ENCODE peak calls at places on chromosomes 12 and 14, in eight cellular contexts. G is Jurkat, Clone E6-1; F is ovary; Z is A549; K is GM23248; N is astrocyte of the spinal cord; U is heart right ventricle; L is dorsolateral prefrontal cortex. Q is an unnamed sample.

GRCh38 chr12:25995906-25996305 is 37.4 kb downstream of the RASSF8 start:
- DNase-seq in L (no peak), U (no peak), F (no peak), K (peak; percentile 41), Z (no peak), N (peak; percentile 78), G (no peak), Q (no peak)

GRCh38 chr14:76947078-76947837 is 81.2 kb downstream of the IRF2BPL start:
- DNase-seq in U (peak; percentile 90), F (peak; percentile 85), K (peak; percentile 96), N (peak; percentile 90), L (peak; percentile 96), Z (peak; percentile 95), G (peak; percentile 77), Q (peak; percentile 95)

GRCh38 chr14:21308132-21308478 is 28.2 kb downstream of the RPGRIP1 start:
- DNase-seq in Z (peak; percentile 58), K (no peak), F (no peak), U (no peak), L (no peak), N (no peak), G (no peak), Q (no peak)

GRCh38 chr14:69528930-69529329 is 44.4 kb downstream of the PLEKHD1 start:
- DNase-seq in F (no peak), N (no peak), K (no peak), L (no peak), G (no peak), U (no peak), Z (no peak), Q (no peak)

GRCh38 chr14:58815046-58815701 is 177.4 kb downstream of the DACT1 start:
- DNase-seq in K (peak; percentile 75), F (no peak), G (no peak), N (peak; percentile 47), Z (no peak), L (no peak), U (no peak), Q (no peak)

GRCh38 chr12:80936642-80937390 is 918 bp downstream of the LIN7A start:
- DNase-seq in Z (peak; percentile 49), N (peak; percentile 63), L (no peak), K (peak; percentile 68), U (peak; percentile 48), G (no peak), F (peak; percentile 54), Q (peak; percentile 77)

GRCh38 chr14:99179946-99180345 is 92.1 kb downstream of the BCL11B start:
- DNase-seq in U (no peak), Z (no peak), G (no peak), L (no peak), F (no peak), N (no peak), K (no peak), Q (no peak)

GRCh38 chr14:46384611-46385010 is 267.0 kb downstream of the RPL10L start:
- DNase-seq in K (no peak), U (no peak), N (no peak), Z (no peak), F (no peak), L (no peak), G (no peak), Q (no peak)

GRCh38 chr12:9719835-9720234 is 13.1 kb downstream of the CLECL1 start:
- DNase-seq in U (no peak), N (no peak), Z (no peak), L (no peak), F (no peak), G (no peak), K (no peak), Q (no peak)

GRCh38 chr12:122020795-122021192 is 890 bp upstream of the BCL7A start:
- DNase-seq in N (no peak), U (no peak), L (no peak), Z (no peak), K (no peak), F (no peak), G (no peak), Q (no peak)

GRCh38 chr12:125403145-125403789 is 338.0 kb downstream of the AACS start:
- DNase-seq in L (no peak), U (no peak), F (no peak), N (peak; percentile 18), K (peak; percentile 37), Z (peak; percentile 55), G (peak; percentile 47), Q (no peak)

GRCh38 chr12:57983150-57983857 is 41.9 kb downstream of the ATP23 start:
- DNase-seq in Z (peak; percentile 68), N (peak; percentile 58), K (peak; percentile 75), F (no peak), G (peak; percentile 48), L (no peak), U (no peak), Q (no peak)

GRCh38 chr12:46260153-46260912 is 8.5 kb downstream of the SLC38A1 start:
- DNase-seq in N (peak; percentile 43), G (no peak), L (no peak), F (no peak), Z (no peak), U (no peak), K (peak; percentile 48), Q (no peak)

GRCh38 chr12:57522887-57523705 is 472 bp downstream of the MBD6 start:
- DNase-seq in N (peak; percentile 56), L (peak; percentile 45), K (peak; percentile 70), F (peak; percentile 77), U (peak; percentile 67), Z (peak; percentile 46), G (peak; percentile 43), Q (peak; percentile 89)

GRCh38 chr12:27554421-27555186 is 30.6 kb downstream of the PPFIBP1 start:
- DNase-seq in U (peak; percentile 71), F (peak; percentile 50), K (peak; percentile 77), L (peak; percentile 52), G (no peak), Z (peak; percentile 43), N (peak; percentile 61), Q (no peak)

GRCh38 chr14:43579743-43580142 is 927.3 kb downstream of the FSCB start:
- DNase-seq in G (no peak), N (no peak), Z (no peak), U (no peak), L (no peak), F (no peak), K (no peak), Q (no peak)

GRCh38 chr12:116687888-116688287 is 50.0 kb downstream of the SPRING1 start:
- DNase-seq in F (no peak), K (peak; percentile 48), U (peak; percentile 65), N (no peak), L (no peak), G (peak; percentile 31), Z (peak; percentile 76), Q (no peak)

GRCh38 chr12:68121143-68121542 is 38.4 kb downstream of the IFNG start:
- DNase-seq in U (no peak), L (no peak), Z (no peak), G (no peak), K (no peak), F (no peak), N (no peak), Q (no peak)

DNA sequence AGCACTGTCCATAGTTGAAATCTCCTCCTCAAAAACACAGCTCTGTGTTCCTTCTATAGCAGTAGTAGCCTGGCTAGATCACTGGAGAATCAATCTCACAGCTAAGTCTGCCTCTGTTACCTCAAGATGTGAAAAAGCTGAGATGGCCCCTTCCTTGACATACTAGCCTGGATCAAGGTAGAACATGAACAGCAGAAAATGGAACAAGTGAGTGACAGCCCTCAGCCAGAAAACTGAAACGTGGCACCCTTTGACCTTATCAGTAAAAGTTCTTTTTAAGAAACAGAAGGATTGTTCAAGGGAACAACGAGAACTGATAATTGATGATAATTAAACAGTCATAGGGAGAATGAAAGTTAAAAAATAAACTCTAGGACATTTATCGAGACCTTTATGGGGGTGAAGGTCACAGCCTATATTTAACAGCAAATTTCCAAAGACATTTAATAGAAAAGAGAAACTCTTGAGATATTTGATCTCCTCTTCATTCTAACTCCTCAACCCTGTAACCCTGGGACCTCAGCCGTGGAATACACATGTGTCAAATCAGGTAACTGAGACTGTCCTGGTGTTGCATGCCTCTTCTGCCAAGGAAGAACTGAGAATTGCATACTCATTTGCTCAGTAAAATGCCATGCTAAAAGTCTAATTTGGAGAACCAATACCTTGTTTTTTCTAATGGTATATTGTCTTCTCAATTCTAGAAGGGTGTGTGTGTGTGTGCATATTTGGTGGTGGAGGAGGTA is 258.0 kb upstream of the ATP2B1 start:
- DNase-seq in K (no peak), N (no peak), Z (no peak), L (no peak), F (no peak), G (no peak), U (no peak), Q (no peak)
- H3K4me3 ChIP-seq in K (no peak overlapping the region), N (no peak overlapping the region), Z (no peak overlapping the region), L (no peak overlapping the region), F (no peak overlapping the region), G (no peak overlapping the region), U (no peak overlapping the region), Q (no peak overlapping the region)

GRCh38 chr12:93569301-93569655 is 3.2 kb upstream of the SOCS2 start:
- DNase-seq in U (no peak), G (peak; percentile 20), F (no peak), Z (no peak), K (no peak), N (no peak), L (no peak), Q (no peak)
- H3K4me3 ChIP-seq in U (peak overlapping the region; percentile 88), G (peak overlapping the region; percentile 63), F (peak overlapping the region; percentile 27), Z (peak overlapping the region; percentile 64), K (peak overlapping the region; percentile 92), N (peak overlapping the region; percentile 64), L (peak overlapping the region; percentile 83), Q (peak overlapping the region; percentile 99)

DNA sequence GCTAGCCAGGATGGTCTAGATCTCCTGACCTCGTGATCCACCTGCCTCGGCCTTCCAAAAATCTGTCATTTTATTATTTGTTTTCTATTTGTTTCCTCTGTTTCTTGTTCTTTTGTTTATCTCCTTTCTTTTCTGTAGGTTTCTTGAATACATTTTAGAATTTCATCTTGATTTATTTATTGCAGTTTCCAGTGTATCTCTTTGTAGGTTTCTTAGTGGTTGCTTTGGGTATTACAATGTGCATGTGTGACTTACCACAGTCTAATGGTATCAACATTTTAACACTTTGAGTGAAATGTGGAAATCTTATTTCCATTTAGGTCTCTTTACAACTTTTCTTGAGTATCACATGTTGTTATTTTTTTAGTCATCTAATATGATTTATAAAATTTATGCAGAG is 29.9 kb upstream of the MUCL1 start:
- DNase-seq in F (no peak), G (peak; percentile 6), N (no peak), Z (no peak), U (no peak), K (peak; percentile 3), L (no peak), Q (no peak)
- H3K4me3 ChIP-seq in F (no peak overlapping the region), G (no peak overlapping the region), N (no peak overlapping the region), Z (no peak overlapping the region), U (no peak overlapping the region), K (no peak overlapping the region), L (no peak overlapping the region), Q (no peak overlapping the region)

GRCh38 chr12:8064131-8064530 is 2.0 kb downstream of the C3AR1 start:
- DNase-seq in G (no peak), F (no peak), K (no peak), Z (no peak), N (no peak), L (no peak), U (no peak), Q (no peak)

DNA sequence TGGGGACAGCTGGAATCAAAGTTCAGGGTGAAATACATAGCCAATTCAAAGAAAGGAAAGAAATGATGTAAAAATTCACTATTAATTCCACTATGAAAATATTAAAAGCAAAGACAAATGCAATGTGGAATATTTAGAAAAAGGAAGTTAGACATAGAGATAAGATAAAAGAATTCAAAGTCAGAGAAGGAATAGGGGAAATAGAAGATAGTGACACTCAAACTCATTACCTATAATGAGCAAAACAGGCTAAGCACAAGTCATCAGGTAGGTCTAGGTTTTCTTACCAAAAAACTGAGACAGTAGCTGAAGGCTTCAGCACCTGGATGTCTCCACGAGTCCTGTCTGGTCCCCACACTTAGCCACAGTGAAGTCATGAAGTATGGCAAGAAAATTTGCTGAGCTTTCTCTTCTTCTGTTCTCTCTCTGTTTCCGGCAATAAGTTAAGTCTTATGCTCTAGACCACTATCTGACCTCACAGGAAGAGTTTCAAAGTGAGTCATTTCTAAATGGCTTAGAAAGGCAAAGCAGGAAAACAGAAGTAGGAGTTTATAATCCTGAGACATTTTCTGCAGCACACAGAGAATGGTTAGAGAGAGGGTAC is at the start of gene C3AR1:
- DNase-seq in K (peak; percentile 70), N (peak; percentile 80), F (no peak), Z (no peak), U (no peak), G (peak; percentile 63), L (no peak), Q (no peak)
- H3K4me3 ChIP-seq in K (no peak within 1 kb of the TSS), N (no peak within 1 kb of the TSS), F (no peak within 1 kb of the TSS), Z (no peak within 1 kb of the TSS), U (peak within 1 kb of the TSS; percentile 52), G (no peak within 1 kb of the TSS), L (peak within 1 kb of the TSS; percentile 25), Q (peak within 1 kb of the TSS; percentile 36)